ENCODE peak calls at places on chromosomes 1 and 21, in eight cellular contexts. One of them, this sample, is unnamed.

GRCh38 chr21:35571910-35572309 is 488.4 kb downstream of the SETD4 start:
- DNase-seq in NCI-H1105: no peak
- DNase-seq in lower lobe of right lung: no peak
- DNase-seq in naive thymus-derived CD8-positive, alpha-beta T cell: no peak
- DNase-seq in T1000: no peak
- DNase-seq in B cell: no peak
- DNase-seq in A549: no peak
- DNase-seq in body of pancreas: no peak
- DNase-seq in this sample: no peak

GRCh38 chr1:212975607-212975918 is 25.2 kb downstream of the VASH2 start:
- DNase-seq in NCI-H1105: no peak
- DNase-seq in lower lobe of right lung: no peak
- DNase-seq in naive thymus-derived CD8-positive, alpha-beta T cell: no peak
- DNase-seq in T1000: peak
- DNase-seq in B cell: no peak
- DNase-seq in A549: no peak
- DNase-seq in body of pancreas: no peak
- DNase-seq in this sample: no peak

GRCh38 chr1:212286437-212287131 is 1.4 kb downstream of the PPP2R5A start:
- DNase-seq in NCI-H1105: no peak
- DNase-seq in lower lobe of right lung: no peak
- DNase-seq in naive thymus-derived CD8-positive, alpha-beta T cell: no peak
- DNase-seq in T1000: no peak
- DNase-seq in B cell: peak
- DNase-seq in A549: no peak
- DNase-seq in body of pancreas: no peak
- DNase-seq in this sample: no peak

GRCh38 chr1:236069796-236070195 is 4.9 kb upstream of the NID1 start:
- DNase-seq in NCI-H1105: no peak
- DNase-seq in lower lobe of right lung: no peak
- DNase-seq in naive thymus-derived CD8-positive, alpha-beta T cell: no peak
- DNase-seq in T1000: no peak
- DNase-seq in B cell: no peak
- DNase-seq in A549: no peak
- DNase-seq in body of pancreas: no peak
- DNase-seq in this sample: no peak

GRCh38 chr1:42957880-42958487 is 684 bp downstream of the SLC2A1 start:
- DNase-seq in NCI-H1105: peak
- DNase-seq in lower lobe of right lung: no peak
- DNase-seq in naive thymus-derived CD8-positive, alpha-beta T cell: peak
- DNase-seq in T1000: peak
- DNase-seq in B cell: peak
- DNase-seq in A549: peak
- DNase-seq in body of pancreas: peak
- DNase-seq in this sample: peak

GRCh38 chr21:46119565-46120271 is 21.8 kb downstream of the COL6A2 start:
- DNase-seq in NCI-H1105: no peak
- DNase-seq in lower lobe of right lung: peak
- DNase-seq in naive thymus-derived CD8-positive, alpha-beta T cell: no peak
- DNase-seq in T1000: no peak
- DNase-seq in B cell: peak
- DNase-seq in A549: no peak
- DNase-seq in body of pancreas: peak
- DNase-seq in this sample: no peak

GRCh38 chr1:1628656-1629429 is 3.1 kb upstream of the MMP23B start:
- DNase-seq in NCI-H1105: no peak
- DNase-seq in lower lobe of right lung: peak
- DNase-seq in naive thymus-derived CD8-positive, alpha-beta T cell: peak
- DNase-seq in T1000: no peak
- DNase-seq in B cell: no peak
- DNase-seq in A549: no peak
- DNase-seq in body of pancreas: no peak
- DNase-seq in this sample: peak

GRCh38 chr1:221605569-221605968 is 136.3 kb downstream of the DUSP10 start:
- DNase-seq in NCI-H1105: no peak
- DNase-seq in lower lobe of right lung: no peak
- DNase-seq in naive thymus-derived CD8-positive, alpha-beta T cell: no peak
- DNase-seq in T1000: no peak
- DNase-seq in B cell: no peak
- DNase-seq in A549: no peak
- DNase-seq in body of pancreas: no peak
- DNase-seq in this sample: no peak

GRCh38 chr1:110462093-110462492 is 11.1 kb downstream of the PROK1 start:
- DNase-seq in NCI-H1105: no peak
- DNase-seq in lower lobe of right lung: no peak
- DNase-seq in naive thymus-derived CD8-positive, alpha-beta T cell: no peak
- DNase-seq in T1000: no peak
- DNase-seq in B cell: no peak
- DNase-seq in A549: no peak
- DNase-seq in body of pancreas: no peak
- DNase-seq in this sample: no peak

GRCh38 chr21:45901061-45901690 is 80.4 kb upstream of the COL6A1 start:
- DNase-seq in NCI-H1105: no peak
- DNase-seq in lower lobe of right lung: peak
- DNase-seq in naive thymus-derived CD8-positive, alpha-beta T cell: no peak
- DNase-seq in T1000: no peak
- DNase-seq in B cell: no peak
- DNase-seq in A549: no peak
- DNase-seq in body of pancreas: no peak
- DNase-seq in this sample: no peak

GRCh38 chr1:155499953-155500621 is 62.5 kb downstream of the ASH1L start:
- DNase-seq in NCI-H1105: peak
- DNase-seq in lower lobe of right lung: no peak
- DNase-seq in naive thymus-derived CD8-positive, alpha-beta T cell: no peak
- DNase-seq in T1000: no peak
- DNase-seq in B cell: peak
- DNase-seq in A549: no peak
- DNase-seq in body of pancreas: no peak
- DNase-seq in this sample: peak

GRCh38 chr21:22421416-22422190 is 1423.4 kb downstream of the NCAM2 start:
- DNase-seq in NCI-H1105: no peak
- DNase-seq in lower lobe of right lung: no peak
- DNase-seq in naive thymus-derived CD8-positive, alpha-beta T cell: no peak
- DNase-seq in T1000: no peak
- DNase-seq in B cell: no peak
- DNase-seq in A549: no peak
- DNase-seq in body of pancreas: no peak
- DNase-seq in this sample: no peak

GRCh38 chr1:62299426-62300200 is 19.6 kb downstream of the KANK4 start:
- DNase-seq in NCI-H1105: no peak
- DNase-seq in lower lobe of right lung: no peak
- DNase-seq in naive thymus-derived CD8-positive, alpha-beta T cell: no peak
- DNase-seq in T1000: no peak
- DNase-seq in B cell: no peak
- DNase-seq in A549: no peak
- DNase-seq in body of pancreas: peak
- DNase-seq in this sample: no peak

GRCh38 chr1:231600461-231600976 is 26.1 kb upstream of the DISC1 start:
- DNase-seq in NCI-H1105: no peak
- DNase-seq in lower lobe of right lung: no peak
- DNase-seq in naive thymus-derived CD8-positive, alpha-beta T cell: no peak
- DNase-seq in T1000: no peak
- DNase-seq in B cell: no peak
- DNase-seq in A549: no peak
- DNase-seq in body of pancreas: no peak
- DNase-seq in this sample: no peak

GRCh38 chr1:40838045-40838979 is 23.9 kb downstream of the CITED4 start:
- DNase-seq in NCI-H1105: no peak
- DNase-seq in lower lobe of right lung: no peak
- DNase-seq in naive thymus-derived CD8-positive, alpha-beta T cell: no peak
- DNase-seq in T1000: no peak
- DNase-seq in B cell: no peak
- DNase-seq in A549: no peak
- DNase-seq in body of pancreas: no peak
- DNase-seq in this sample: no peak

GRCh38 chr1:6581561-6582305 is 1.9 kb downstream of the ZBTB48 start:
- DNase-seq in NCI-H1105: no peak
- DNase-seq in lower lobe of right lung: peak
- DNase-seq in naive thymus-derived CD8-positive, alpha-beta T cell: no peak
- DNase-seq in T1000: no peak
- DNase-seq in B cell: no peak
- DNase-seq in A549: no peak
- DNase-seq in body of pancreas: no peak
- DNase-seq in this sample: peak

GRCh38 chr21:26715116-26715515 is 130.1 kb downstream of the ADAMTS1 start:
- DNase-seq in NCI-H1105: no peak
- DNase-seq in lower lobe of right lung: no peak
- DNase-seq in naive thymus-derived CD8-positive, alpha-beta T cell: no peak
- DNase-seq in T1000: no peak
- DNase-seq in B cell: no peak
- DNase-seq in A549: no peak
- DNase-seq in body of pancreas: no peak
- DNase-seq in this sample: no peak

GRCh38 chr1:35171579-35171978 is 21.4 kb downstream of the SFPQ start:
- DNase-seq in NCI-H1105: no peak
- DNase-seq in lower lobe of right lung: no peak
- DNase-seq in naive thymus-derived CD8-positive, alpha-beta T cell: no peak
- DNase-seq in T1000: no peak
- DNase-seq in B cell: no peak
- DNase-seq in A549: no peak
- DNase-seq in body of pancreas: no peak
- DNase-seq in this sample: no peak

GRCh38 chr1:206715552-206716518 is 31.1 kb downstream of the MAPKAPK2 start:
- DNase-seq in NCI-H1105: no peak
- DNase-seq in lower lobe of right lung: no peak
- DNase-seq in naive thymus-derived CD8-positive, alpha-beta T cell: no peak
- DNase-seq in T1000: no peak
- DNase-seq in B cell: no peak
- DNase-seq in A549: no peak
- DNase-seq in body of pancreas: no peak
- DNase-seq in this sample: no peak

GRCh38 chr1:229019647-229020281 is 251.1 kb upstream of the RAB4A start:
- DNase-seq in NCI-H1105: no peak
- DNase-seq in lower lobe of right lung: peak
- DNase-seq in naive thymus-derived CD8-positive, alpha-beta T cell: no peak
- DNase-seq in T1000: no peak
- DNase-seq in B cell: no peak
- DNase-seq in A549: no peak
- DNase-seq in body of pancreas: no peak
- DNase-seq in this sample: no peak

GRCh38 chr1:167871331-167871730 is 42.6 kb downstream of the ADCY10 start:
- DNase-seq in NCI-H1105: no peak
- DNase-seq in lower lobe of right lung: no peak
- DNase-seq in naive thymus-derived CD8-positive, alpha-beta T cell: no peak
- DNase-seq in T1000: no peak
- DNase-seq in B cell: no peak
- DNase-seq in A549: no peak
- DNase-seq in body of pancreas: no peak
- DNase-seq in this sample: no peak

GRCh38 chr1:37931493-37932158 is 15.2 kb downstream of the INPP5B start:
- DNase-seq in NCI-H1105: peak
- DNase-seq in lower lobe of right lung: peak
- DNase-seq in naive thymus-derived CD8-positive, alpha-beta T cell: peak
- DNase-seq in T1000: peak
- DNase-seq in B cell: peak
- DNase-seq in A549: peak
- DNase-seq in body of pancreas: peak
- DNase-seq in this sample: peak

GRCh38 chr1:115314765-115315164 is 23.3 kb downstream of the NGF start:
- DNase-seq in NCI-H1105: no peak
- DNase-seq in lower lobe of right lung: no peak
- DNase-seq in naive thymus-derived CD8-positive, alpha-beta T cell: no peak
- DNase-seq in T1000: no peak
- DNase-seq in B cell: no peak
- DNase-seq in A549: no peak
- DNase-seq in body of pancreas: no peak
- DNase-seq in this sample: no peak

GRCh38 chr1:213702703-213703102 is 285.1 kb upstream of the PROX1 start:
- DNase-seq in NCI-H1105: no peak
- DNase-seq in lower lobe of right lung: no peak
- DNase-seq in naive thymus-derived CD8-positive, alpha-beta T cell: no peak
- DNase-seq in T1000: no peak
- DNase-seq in B cell: no peak
- DNase-seq in A549: no peak
- DNase-seq in body of pancreas: no peak
- DNase-seq in this sample: no peak

GRCh38 chr1:110630770-110631663 is 24.9 kb upstream of the KCNA2 start:
- DNase-seq in NCI-H1105: peak
- DNase-seq in lower lobe of right lung: peak
- DNase-seq in naive thymus-derived CD8-positive, alpha-beta T cell: peak
- DNase-seq in T1000: no peak
- DNase-seq in B cell: peak
- DNase-seq in A549: peak
- DNase-seq in body of pancreas: peak
- DNase-seq in this sample: peak

This sample was measured in OCI-LY7.